ENCODE peak calls at places on chromosomes 16 and 17, in five cellular contexts. F is uterus, H is GM23248, R is neural progenitor cell, V is mammary epithelial cell. G is an unnamed sample. For H3K27me3, the result is how much of the 10 kb centered on the place peaks cover.

GRCh38 chr17:73316919-73317505 is 5.2 kb upstream of the CDC42EP4 start:
- DNase-seq in H (peak), R (peak), V (no peak), F (no peak), G (no peak)

GRCh38 chr16:30723725-30724355 is 24.4 kb upstream of the PHKG2 start:
- DNase-seq in V (no peak), H (no peak), R (no peak), F (no peak), G (no peak)

GRCh38 chr16:69861276-69862030 is 89.7 kb upstream of the CLEC18A start:
- DNase-seq in R (no peak), H (peak), V (no peak), F (peak), G (no peak)

GRCh38 chr17:57045868-57046671 is 39.0 kb upstream of the AKAP1 start:
- DNase-seq in V (peak), R (no peak), H (peak), F (no peak), G (no peak)

GRCh38 chr17:38693700-38694329 is 11.3 kb upstream of the MLLT6 start:
- DNase-seq in V (no peak), F (peak), R (no peak), H (peak), G (no peak)

GRCh38 chr16:14015948-14016347 is 55.2 kb upstream of the MRTFB start:
- DNase-seq in H (peak), R (no peak), V (peak), F (no peak), G (peak)

GRCh38 chr17:19237389-19238166 is 412 bp downstream of the EPN2 start:
- DNase-seq in R (peak), V (peak), H (peak), F (no peak), G (no peak)

GRCh38 chr17:34365340-34365739 is 2.3 kb upstream of the CCL1 start:
- DNase-seq in F (no peak), R (no peak), H (no peak), V (no peak), G (no peak)

GRCh38 chr17:50239913-50240312 is 34.4 kb upstream of the TMEM92 start:
- DNase-seq in F (no peak), R (no peak), H (peak), V (no peak), G (no peak)

GRCh38 chr16:79451196-79451816 is 149.2 kb downstream of the MAF start:
- DNase-seq in V (no peak), F (no peak), R (no peak), H (no peak), G (no peak)

GRCh38 chr17:7667616-7668406 is 17.1 kb downstream of the ATP1B2 start:
- DNase-seq in H (no peak), V (no peak), F (no peak), R (no peak), G (no peak)

GRCh38 chr17:78903101-78903779 is at the start of gene CEP295NL:
- DNase-seq in V (no peak), F (no peak), H (peak), R (peak), G (no peak)

GRCh38 chr17:61303334-61304096 is 96.1 kb upstream of the TBX2 start:
- DNase-seq in H (peak), F (no peak), V (no peak), R (no peak), G (no peak)

GRCh38 chr17:45426561-45426960 is 6.1 kb downstream of the ARHGAP27 start:
- DNase-seq in H (no peak), F (no peak), V (no peak), R (no peak), G (no peak)

GRCh38 chr17:31726980-31727427 is 132.0 kb downstream of the COPRS start:
- DNase-seq in F (peak), H (no peak), V (peak), R (no peak), G (no peak)

DNA sequence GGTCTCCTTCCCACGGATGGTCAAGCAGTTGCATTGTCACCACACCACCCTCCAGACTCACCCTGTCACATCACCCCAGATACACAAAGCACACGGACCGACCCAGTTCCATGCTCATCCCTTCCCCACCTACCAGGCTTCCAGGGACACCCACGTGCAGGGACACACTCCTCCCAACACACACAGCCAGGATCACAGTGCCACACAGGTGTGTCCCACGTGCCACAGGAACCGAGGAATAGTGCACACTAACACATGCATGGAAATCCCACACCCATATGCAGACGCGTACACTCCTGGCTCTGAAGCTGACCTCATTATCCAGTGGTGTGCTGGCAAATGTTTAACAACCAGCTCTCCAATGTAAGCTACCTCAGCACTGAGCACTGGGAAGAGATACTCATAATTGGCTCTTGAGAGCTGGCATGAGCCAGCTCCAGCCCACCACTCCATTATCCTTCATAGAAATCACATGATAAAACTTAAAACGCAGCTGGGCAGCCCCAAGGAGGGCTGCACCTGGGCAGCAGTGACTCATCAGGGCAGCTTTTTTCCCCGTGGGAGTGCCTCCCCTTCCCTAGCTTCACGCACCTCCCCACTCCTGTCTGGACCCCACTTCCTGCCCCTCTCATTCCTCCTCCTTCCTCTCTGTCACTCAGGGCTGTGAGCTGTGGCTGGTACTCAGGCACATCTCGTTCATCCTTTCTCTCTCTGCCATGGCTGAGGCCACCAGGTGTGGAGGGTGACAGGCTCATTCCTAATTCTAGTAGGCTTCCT is 15.0 kb upstream of the TBX21 start:
- DNase-seq in R (no peak), H (peak), F (no peak), V (no peak), G (no peak)
- H3K27me3 ChIP-seq in R (half or more), H (half or more), F (under half), V (under half), G (under half)

GRCh38 chr17:77827461-77827968 is 131.0 kb upstream of the TNRC6C start:
- DNase-seq in F (no peak), R (no peak), H (no peak), V (no peak), G (no peak)
- H3K27me3 ChIP-seq in F (under half), R (under half), H (under half), V (under half), G (half or more)

GRCh38 chr16:67719778-67720144 is 645 bp upstream of the GFOD2 start:
- DNase-seq in H (peak), R (peak), F (no peak), V (peak), G (no peak)
- H3K27me3 ChIP-seq in H (under half), R (under half), F (under half), V (under half), G (under half)

DNA sequence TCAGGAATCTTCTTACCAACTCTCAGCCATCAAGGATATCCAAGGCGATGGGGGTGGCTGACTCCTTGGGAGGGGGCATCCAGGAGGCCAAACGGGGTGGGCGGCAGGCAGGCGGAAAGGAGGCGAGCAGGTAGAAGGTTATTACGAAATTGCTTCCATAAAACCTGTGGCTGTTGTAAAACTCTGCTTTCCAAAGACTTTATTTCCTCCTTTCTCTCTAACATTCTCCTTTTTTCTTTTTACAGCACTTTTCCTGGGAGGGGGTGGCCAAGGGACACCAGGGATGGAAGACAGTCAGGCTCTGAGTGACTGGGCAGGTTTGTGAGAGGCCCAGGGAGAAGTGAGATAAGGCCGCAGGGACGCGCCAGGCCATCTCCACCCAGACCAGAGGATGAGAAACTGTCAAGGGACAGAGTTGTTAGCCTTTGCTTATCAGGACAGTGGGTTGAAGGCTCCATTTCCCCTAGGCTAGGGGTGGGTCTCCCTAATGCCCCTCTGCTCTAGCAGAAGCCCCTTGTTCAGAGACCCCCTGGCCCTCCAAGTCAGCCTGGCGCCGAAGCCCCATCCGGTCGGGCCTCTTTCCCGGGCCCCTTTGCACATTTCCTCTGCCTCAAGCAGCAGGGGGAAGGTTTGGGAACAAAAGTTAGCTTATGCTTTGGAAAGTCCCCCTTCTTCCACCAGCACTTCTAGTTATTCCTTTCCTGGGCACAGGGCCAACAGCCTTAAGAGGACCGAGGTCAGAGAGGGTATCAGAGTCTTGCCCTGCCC is 5.0 kb upstream of the HOXB9 start:
- DNase-seq in V (no peak), H (no peak), F (no peak), R (no peak), G (no peak)
- H3K27me3 ChIP-seq in V (half or more), H (half or more), F (half or more), R (half or more), G (half or more)

DNA sequence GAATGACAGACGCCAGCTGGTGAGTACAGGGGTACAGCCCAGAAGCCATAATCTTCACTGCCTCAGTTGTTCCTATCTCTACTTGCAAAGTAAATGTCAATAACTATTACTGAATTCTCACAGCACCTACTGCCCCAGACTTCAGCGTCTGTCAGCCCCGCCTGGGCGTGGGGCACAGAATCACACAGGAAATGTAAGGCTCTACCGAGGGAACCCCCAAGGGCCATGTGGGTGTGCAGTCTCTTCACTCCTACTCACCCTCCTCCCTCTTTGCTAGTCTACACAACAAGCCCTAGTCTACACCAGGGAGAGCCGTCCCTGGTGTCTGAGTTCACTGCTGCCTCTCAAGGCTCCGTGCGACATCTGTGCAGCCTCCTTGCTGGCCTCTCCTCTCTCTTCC is 4.5 kb downstream of the NPTX1 start:
- DNase-seq in V (no peak), R (no peak), H (no peak), F (no peak), G (no peak)
- H3K27me3 ChIP-seq in V (under half), R (half or more), H (half or more), F (under half), G (under half)

GRCh38 chr16:88634141-88634993 is 4.0 kb upstream of the IL17C start:
- DNase-seq in V (peak), R (peak), H (peak), F (peak), G (no peak)
- H3K27me3 ChIP-seq in V (under half), R (half or more), H (under half), F (under half), G (under half)